ENCODE peak calls at places on chromosomes 2 and 18, in six cellular contexts. Q is A549, W is SK-N-SH, S is HepG2, U is GM12878, F is H1. C is an unnamed sample.

GRCh38 chr18:22223263-22223960 is 54.0 kb downstream of the GATA6 start:
- DNase-seq in F (no peak), U (no peak), Q (peak), S (peak), W (no peak), C (peak)

GRCh38 chr2:112718862-112719370 is 1.9 kb upstream of the NT5DC4 start:
- DNase-seq in W (no peak), F (no peak), Q (no peak), S (no peak), U (no peak), C (no peak)

GRCh38 chr18:13338318-13338717 is 119.8 kb downstream of the LDLRAD4 start:
- DNase-seq in W (no peak), F (no peak), S (peak), U (no peak), Q (no peak), C (no peak)

GRCh38 chr2:112685167-112685884 is 35.5 kb upstream of the NT5DC4 start:
- DNase-seq in F (no peak), W (no peak), S (no peak), U (no peak), Q (peak), C (peak)

GRCh38 chr2:227848146-227848545 is 23.3 kb upstream of the DAW1 start:
- DNase-seq in W (no peak), U (no peak), F (no peak), S (no peak), Q (no peak), C (no peak)

GRCh38 chr2:216229488-216229887 is 120.3 kb downstream of the XRCC5 start:
- DNase-seq in W (no peak), S (no peak), U (no peak), F (no peak), Q (no peak), C (no peak)

GRCh38 chr2:42567806-42568429 is 514 bp upstream of the MTA3 start:
- DNase-seq in S (peak), F (peak), W (no peak), U (peak), Q (no peak), C (no peak)

GRCh38 chr18:30696201-30696600 is 346.3 kb downstream of the DSC3 start:
- DNase-seq in Q (no peak), S (no peak), U (no peak), W (no peak), F (no peak), C (no peak)

GRCh38 chr2:7022486-7022885 is 105.3 kb downstream of the RNF144A start:
- DNase-seq in U (no peak), Q (no peak), S (no peak), F (no peak), W (no peak), C (peak)

GRCh38 chr2:237972211-237972610 is 5.4 kb downstream of the UBE2F start:
- DNase-seq in U (no peak), F (no peak), Q (no peak), W (no peak), S (no peak), C (no peak)

GRCh38 chr2:231617059-231617926 is 24.6 kb downstream of the TEX44 start:
- DNase-seq in F (no peak), S (no peak), U (no peak), W (no peak), Q (no peak), C (no peak)

GRCh38 chr18:26088482-26088881 is 1.9 kb downstream of the SS18 start:
- DNase-seq in U (no peak), F (no peak), S (no peak), W (no peak), Q (no peak), C (peak)

GRCh38 chr2:27198627-27199026 is 13.2 kb upstream of the ATRAID start:
- DNase-seq in F (no peak), S (no peak), U (no peak), W (no peak), Q (no peak), C (no peak)

GRCh38 chr2:88692187-88692586 is 714 bp downstream of the RPIA start:
- DNase-seq in W (peak), F (peak), U (no peak), S (peak), Q (peak), C (peak)

GRCh38 chr2:84970956-84971798 is at the start of gene KCMF1:
- DNase-seq in S (no peak), F (peak), W (peak), U (no peak), Q (peak), C (peak)

GRCh38 chr18:32042337-32042736 is 23.7 kb downstream of the RNF125 start:
- DNase-seq in S (no peak), Q (no peak), W (no peak), U (no peak), F (no peak), C (no peak)

GRCh38 chr2:127422631-127423475 is 4.6 kb downstream of the PROC start:
- DNase-seq in F (peak), W (peak), S (no peak), Q (no peak), U (no peak), C (peak)

GRCh38 chr2:45001629-45002385 is 7.4 kb downstream of the SIX2 start:
- DNase-seq in Q (no peak), U (no peak), S (no peak), W (no peak), F (peak), C (no peak)

GRCh38 chr2:172095146-172095904 is 7.4 kb downstream of the DLX2 start:
- DNase-seq in W (peak), U (no peak), F (peak), Q (peak), S (no peak), C (no peak)

GRCh38 chr18:623760-624620 is 27.2 kb downstream of the CLUL1 start:
- DNase-seq in F (peak), S (peak), Q (peak), U (no peak), W (peak), C (peak)

GRCh38 chr2:233816771-233817170 is 37.6 kb downstream of the HJURP start:
- DNase-seq in W (peak), F (no peak), U (no peak), Q (no peak), S (no peak), C (no peak)

GRCh38 chr2:224861266-224861665 is 145.1 kb upstream of the CCDC195 start:
- DNase-seq in S (no peak), Q (no peak), U (no peak), W (no peak), F (no peak), C (no peak)

GRCh38 chr2:221137385-221137784 is 434.7 kb downstream of the EPHA4 start:
- DNase-seq in S (no peak), F (no peak), W (no peak), Q (no peak), U (no peak), C (no peak)

GRCh38 chr2:224101820-224102630 is 62.9 kb upstream of the SERPINE2 start:
- DNase-seq in W (no peak), S (no peak), F (no peak), U (no peak), Q (peak), C (no peak)

GRCh38 chr2:105224444-105224843 is 17.1 kb upstream of the GPR45 start:
- DNase-seq in S (no peak), U (no peak), F (no peak), W (no peak), Q (no peak), C (no peak)

GRCh38 chr18:6478111-6478510 is 63.4 kb upstream of the L3MBTL4 start:
- DNase-seq in W (no peak), S (no peak), U (no peak), Q (no peak), F (no peak), C (no peak)

GRCh38 chr2:72533767-72534166 is 292.1 kb downstream of the EXOC6B start:
- DNase-seq in F (no peak), Q (no peak), W (no peak), U (no peak), S (no peak), C (no peak)

DNA sequence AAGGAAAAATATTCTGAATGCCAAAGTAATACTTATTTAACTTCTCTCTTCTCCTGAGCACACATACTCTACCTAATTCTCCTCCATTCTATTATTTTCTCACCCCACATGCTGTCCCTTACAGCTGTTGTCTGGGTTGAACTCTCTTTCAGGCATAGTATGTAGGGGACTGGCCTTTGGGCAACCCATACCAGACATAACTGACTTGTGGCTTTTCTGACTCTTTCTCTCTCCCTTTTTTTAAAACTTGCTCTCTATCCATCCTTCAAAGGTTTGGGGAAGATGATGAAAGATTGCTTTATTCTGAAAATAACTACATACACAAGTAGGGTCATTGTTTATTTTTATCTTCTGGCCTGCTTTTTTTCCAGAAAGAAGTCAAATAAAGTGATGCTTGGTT is 69.9 kb upstream of the NOSTRIN start:
- DNase-seq in W (no peak), S (no peak), F (no peak), Q (no peak), U (no peak), C (no peak)
- TF ChIP-seq CHD2 in W (no peak), S (no peak), F (no peak), Q (no peak), U (no peak), C (no peak)

GRCh38 chr2:109352066-109352897 is 223.3 kb downstream of the SH3RF3 start:
- DNase-seq in F (peak), U (no peak), Q (no peak), W (no peak), S (no peak), C (no peak)

GRCh38 chr2:109351164-109351756 is 222.3 kb downstream of the SH3RF3 start:
- DNase-seq in U (no peak), Q (no peak), S (no peak), W (no peak), F (peak), C (no peak)

GRCh38 chr2:109355192-109355843 is 226.3 kb downstream of the SH3RF3 start:
- DNase-seq in S (no peak), W (no peak), F (peak), U (no peak), Q (no peak), C (no peak)

GRCh38 chr2:109353806-109354745 is 225.1 kb downstream of the SH3RF3 start:
- DNase-seq in W (peak), S (no peak), F (peak), U (no peak), Q (no peak), C (no peak)

DNA sequence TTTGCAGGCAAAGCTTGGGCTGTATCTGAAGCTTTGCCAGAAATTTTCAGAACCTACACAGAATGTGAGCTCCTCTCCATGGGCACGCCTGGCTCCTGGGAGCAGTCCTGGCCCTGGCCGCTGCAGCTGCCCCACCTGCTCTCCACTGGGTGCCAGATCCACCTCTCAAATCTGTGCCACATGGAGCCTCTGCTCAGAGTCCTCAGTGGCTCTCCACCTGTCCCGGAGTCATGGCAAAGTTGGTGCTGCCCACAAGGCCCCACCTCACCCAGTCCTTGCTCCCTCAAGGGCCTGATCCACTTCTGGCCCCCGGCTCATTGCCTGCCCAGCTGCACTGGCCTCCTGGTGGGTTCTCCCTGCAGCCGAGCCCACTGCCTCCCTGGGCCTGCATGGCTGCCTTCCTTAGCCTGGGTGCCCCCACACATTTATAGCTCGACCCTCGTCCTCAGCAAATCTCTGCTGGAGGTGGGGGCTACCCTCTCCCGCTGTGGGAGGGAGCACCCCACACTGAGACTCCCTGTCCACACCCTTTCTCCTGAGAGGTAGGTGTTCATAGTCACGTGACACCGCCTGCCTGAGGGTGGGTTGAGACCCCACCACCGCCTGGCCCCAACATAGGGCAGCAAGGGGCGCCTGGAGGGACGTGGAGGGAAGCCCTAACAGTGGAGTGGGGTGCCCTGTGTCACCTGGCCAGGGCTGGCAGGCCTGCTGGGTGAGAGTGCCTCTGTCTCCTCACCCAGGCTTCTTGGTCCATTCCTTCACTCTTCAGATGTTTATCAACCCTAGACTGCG is 224.1 kb downstream of the SH3RF3 start:
- DNase-seq in F (peak), S (no peak), W (no peak), Q (no peak), U (no peak), C (no peak)
- TF ChIP-seq CHD2 in F (no peak), S (no peak), W (no peak), Q (no peak), U (no peak), C (no peak)

GRCh38 chr2:9287400-9288059 is 80.9 kb downstream of the ASAP2 start:
- DNase-seq in F (no peak), S (peak), Q (peak), U (no peak), W (no peak), C (no peak)
- TF ChIP-seq CHD2 in F (no peak), S (no peak), Q (no peak), U (no peak), W (no peak), C (no peak)

GRCh38 chr2:180012523-180012922 is 5.4 kb upstream of the CWC22 start:
- DNase-seq in S (peak), W (no peak), U (no peak), Q (peak), F (no peak), C (no peak)

GRCh38 chr2:180017764-180018163 is 10.7 kb upstream of the CWC22 start:
- DNase-seq in Q (no peak), F (no peak), W (no peak), U (no peak), S (no peak), C (no peak)

GRCh38 chr2:180016937-180017336 is 9.8 kb upstream of the CWC22 start:
- DNase-seq in F (no peak), W (no peak), U (no peak), Q (no peak), S (no peak), C (no peak)

GRCh38 chr2:180010701-180011100 is 3.6 kb upstream of the CWC22 start:
- DNase-seq in S (no peak), U (no peak), Q (no peak), F (no peak), W (no peak), C (no peak)

DNA sequence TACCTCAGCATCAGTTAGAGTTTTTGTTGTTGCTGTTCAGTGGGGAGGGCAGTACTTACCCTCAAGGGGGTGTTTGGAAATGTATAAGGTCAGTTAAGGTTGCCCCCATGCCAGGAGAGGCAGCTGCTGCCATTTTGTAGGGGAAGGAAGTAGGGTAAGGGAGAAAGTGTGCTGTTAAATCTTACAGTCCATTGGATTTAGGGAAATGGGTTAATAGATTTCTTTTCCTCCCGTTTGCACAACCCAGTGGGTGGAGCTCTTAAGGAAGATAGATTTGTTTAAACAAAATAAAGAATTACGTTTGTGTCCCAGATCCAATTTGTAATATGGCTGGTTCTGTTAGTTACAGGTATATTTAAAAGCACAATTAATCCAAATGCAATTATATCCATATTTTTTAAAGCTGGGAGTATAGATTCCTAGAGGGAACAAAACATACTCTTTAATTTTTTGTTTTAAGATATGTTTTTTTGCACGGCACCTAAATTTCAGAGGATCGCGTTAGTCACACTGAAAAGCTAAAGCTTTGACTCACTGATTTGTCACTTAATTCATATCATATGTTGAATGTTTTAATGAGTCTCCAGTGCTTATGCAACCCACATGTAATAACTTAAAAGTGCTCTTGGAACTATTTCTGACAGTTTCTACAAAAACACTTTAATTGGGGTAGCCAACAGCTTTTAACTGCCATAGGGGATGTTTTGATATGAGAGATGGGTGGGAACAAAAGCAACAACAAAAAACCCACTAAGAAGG is 9.0 kb upstream of the CWC22 start:
- DNase-seq in Q (no peak), S (no peak), U (no peak), F (no peak), W (no peak), C (no peak)
- TF ChIP-seq CHD2 in Q (no peak), S (no peak), U (no peak), F (no peak), W (no peak), C (no peak)

C was measured in K562.